ENCODE peak calls at places on chromosomes 12 and 14, in seven cellular contexts. Z is pancreas; J is A549; B is colonic mucosa; O is kidney; T is CD4-positive, CD25-positive, alpha-beta regulatory T cell; F is IMR-90. W is an unnamed sample.
A peak's percentile ranks its signal among the peaks of the same experiment; 100 is the strongest.

GRCh38 chr14:90556050-90556477 is 159.2 kb downstream of the CALM1 start:
- DNase-seq in Z (peak; percentile 71), J (no peak), B (peak; percentile 23), O (peak; percentile 78), T (no peak), F (no peak), W (no peak)

GRCh38 chr14:44662250-44662891 is 155.3 kb upstream of the FSCB start:
- DNase-seq in Z (no peak), J (no peak), B (no peak), O (no peak), T (peak; percentile 7), F (no peak), W (no peak)

GRCh38 chr14:62557416-62557815 is 487.8 kb downstream of the KCNH5 start:
- DNase-seq in Z (no peak), J (no peak), B (no peak), O (no peak), T (no peak), F (no peak), W (no peak)

GRCh38 chr12:120100630-120101029 is 15.9 kb downstream of the RAB35 start:
- DNase-seq in Z (peak; percentile 88), J (no peak), B (no peak), O (peak; percentile 88), T (no peak), F (peak; percentile 58), W (no peak)

GRCh38 chr12:95687937-95688336 is 102.6 kb downstream of the NTN4 start:
- DNase-seq in Z (no peak), J (no peak), B (no peak), O (no peak), T (no peak), F (no peak), W (no peak)

GRCh38 chr12:34400986-34401658 is 378.8 kb downstream of the ALG10 start:
- DNase-seq in Z (peak; percentile 48), J (no peak), B (peak; percentile 11), O (peak; percentile 53), T (no peak), F (no peak), W (peak; percentile 57)

GRCh38 chr12:32002848-32003493 is 43.8 kb downstream of the RESF1 start:
- DNase-seq in Z (no peak), J (no peak), B (no peak), O (no peak), T (no peak), F (no peak), W (no peak)

GRCh38 chr12:76024942-76025600 is 6.5 kb downstream of the PHLDA1 start:
- DNase-seq in Z (no peak), J (peak; percentile 65), B (no peak), O (no peak), T (no peak), F (peak; percentile 90), W (no peak)

GRCh38 chr12:53100466-53101151 is 2.7 kb upstream of the SOAT2 start:
- DNase-seq in Z (no peak), J (no peak), B (peak; percentile 15), O (no peak), T (no peak), F (no peak), W (no peak)

GRCh38 chr14:93114068-93114710 is 1.5 kb downstream of the ITPK1 start:
- DNase-seq in Z (peak; percentile 72), J (no peak), B (peak; percentile 33), O (no peak), T (no peak), F (no peak), W (no peak)

GRCh38 chr14:24734917-24735500 is 101.0 kb upstream of the GZMB start:
- DNase-seq in Z (no peak), J (peak; percentile 7), B (peak; percentile 71), O (no peak), T (peak; percentile 56), F (peak; percentile 69), W (no peak)

GRCh38 chr12:101612162-101612916 is 17.6 kb downstream of the MYBPC1 start:
- DNase-seq in Z (no peak), J (no peak), B (no peak), O (no peak), T (no peak), F (no peak), W (no peak)

GRCh38 chr12:51751657-51752056 is 96.9 kb downstream of the FIGNL2 start:
- DNase-seq in Z (no peak), J (no peak), B (no peak), O (no peak), T (no peak), F (peak; percentile 11), W (no peak)

GRCh38 chr12:55937956-55938355 is 7.0 kb downstream of the DGKA start:
- DNase-seq in Z (no peak), J (no peak), B (no peak), O (no peak), T (no peak), F (peak; percentile 17), W (no peak)

GRCh38 chr12:105107497-105108371 is at the start of gene WASHC4:
- DNase-seq in Z (peak; percentile 97), J (peak; percentile 97), B (peak; percentile 97), O (peak; percentile 99), T (peak; percentile 95), F (peak; percentile 85), W (peak; percentile 98)

GRCh38 chr14:45201908-45202307 is 51.1 kb downstream of the MIS18BP1 start:
- DNase-seq in Z (no peak), J (no peak), B (no peak), O (no peak), T (peak; percentile 47), F (no peak), W (no peak)

GRCh38 chr12:6765048-6765633 is 1.0 kb upstream of the PTMS start:
- DNase-seq in Z (no peak), J (peak; percentile 36), B (no peak), O (no peak), T (no peak), F (no peak), W (no peak)

GRCh38 chr12:98373019-98373554 is 142.3 kb upstream of the TMPO start:
- DNase-seq in Z (no peak), J (peak; percentile 38), B (no peak), O (no peak), T (peak; percentile 41), F (peak; percentile 51), W (no peak)

GRCh38 chr14:70907996-70908917 is 998 bp downstream of the PCNX1 start:
- DNase-seq in Z (peak; percentile 82), J (peak; percentile 37), B (peak; percentile 71), O (peak; percentile 87), T (peak; percentile 74), F (peak; percentile 69), W (peak; percentile 82)

GRCh38 chr14:99754141-99755067 is 38.8 kb upstream of the EML1 start:
- DNase-seq in Z (no peak), J (no peak), B (no peak), O (peak; percentile 65), T (no peak), F (no peak), W (peak; percentile 52)

GRCh38 chr12:46752396-46752795 is 73.4 kb downstream of the SLC38A4 start:
- DNase-seq in Z (no peak), J (no peak), B (no peak), O (no peak), T (no peak), F (peak; percentile 26), W (no peak)

DNA sequence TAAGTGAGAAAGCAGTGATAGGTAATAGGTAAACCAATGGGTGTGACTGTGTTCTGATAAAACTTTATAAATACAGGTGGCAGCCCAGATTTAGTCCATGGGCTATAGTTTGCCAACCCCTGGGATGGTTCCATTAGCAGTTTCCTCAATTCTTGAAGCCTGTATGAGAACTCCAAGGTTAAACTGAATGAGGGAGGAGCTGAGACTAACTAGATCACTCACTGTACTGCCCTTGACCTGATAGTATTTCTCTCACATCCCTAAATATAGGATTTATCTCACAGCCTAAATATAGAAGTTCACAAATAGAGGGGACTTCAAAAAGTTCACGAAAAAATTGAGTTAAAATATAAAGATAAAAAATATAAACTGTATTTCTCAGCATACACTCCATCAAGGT is 439.6 kb upstream of the CCDC196 start:
- DNase-seq in Z (no peak), J (no peak), B (no peak), O (no peak), T (no peak), F (no peak), W (no peak)
- H3K4me3 ChIP-seq in Z (no peak overlapping the region), J (no peak overlapping the region), B (no peak overlapping the region), O (no peak overlapping the region), T (no peak overlapping the region), F (no peak overlapping the region), W (no peak overlapping the region)

GRCh38 chr12:62468394-62468793 is 1.8 kb downstream of the MON2 start:
- DNase-seq in Z (no peak), J (no peak), B (no peak), O (no peak), T (no peak), F (no peak), W (no peak)
- H3K4me3 ChIP-seq in Z (no peak overlapping the region), J (peak overlapping the region; percentile 84), B (peak overlapping the region; percentile 98), O (peak overlapping the region; percentile 95), T (peak overlapping the region; percentile 70), F (no peak overlapping the region), W (peak overlapping the region; percentile 72)

GRCh38 chr12:93756295-93756694 is 79.1 kb downstream of the CRADD start:
- DNase-seq in Z (no peak), J (no peak), B (no peak), O (no peak), T (no peak), F (no peak), W (no peak)
- H3K4me3 ChIP-seq in Z (no peak overlapping the region), J (no peak overlapping the region), B (no peak overlapping the region), O (no peak overlapping the region), T (no peak overlapping the region), F (no peak overlapping the region), W (no peak overlapping the region)

GRCh38 chr14:75279153-75279738 is 618 bp downstream of the FOS start:
- DNase-seq in Z (peak; percentile 85), J (no peak), B (peak; percentile 77), O (peak; percentile 92), T (peak; percentile 56), F (peak; percentile 83), W (peak; percentile 82)

GRCh38 chr14:75275598-75275997 is 3.0 kb upstream of the FOS start:
- DNase-seq in Z (no peak), J (no peak), B (no peak), O (no peak), T (no peak), F (no peak), W (no peak)

GRCh38 chr14:75277796-75278421 is 719 bp upstream of the FOS start:
- DNase-seq in Z (no peak), J (no peak), B (no peak), O (no peak), T (no peak), F (peak; percentile 59), W (no peak)

GRCh38 chr14:75278422-75279152 is at the start of gene FOS:
- DNase-seq in Z (peak; percentile 96), J (peak; percentile 98), B (peak; percentile 93), O (peak; percentile 97), T (peak; percentile 91), F (peak; percentile 96), W (peak; percentile 95)

DNA sequence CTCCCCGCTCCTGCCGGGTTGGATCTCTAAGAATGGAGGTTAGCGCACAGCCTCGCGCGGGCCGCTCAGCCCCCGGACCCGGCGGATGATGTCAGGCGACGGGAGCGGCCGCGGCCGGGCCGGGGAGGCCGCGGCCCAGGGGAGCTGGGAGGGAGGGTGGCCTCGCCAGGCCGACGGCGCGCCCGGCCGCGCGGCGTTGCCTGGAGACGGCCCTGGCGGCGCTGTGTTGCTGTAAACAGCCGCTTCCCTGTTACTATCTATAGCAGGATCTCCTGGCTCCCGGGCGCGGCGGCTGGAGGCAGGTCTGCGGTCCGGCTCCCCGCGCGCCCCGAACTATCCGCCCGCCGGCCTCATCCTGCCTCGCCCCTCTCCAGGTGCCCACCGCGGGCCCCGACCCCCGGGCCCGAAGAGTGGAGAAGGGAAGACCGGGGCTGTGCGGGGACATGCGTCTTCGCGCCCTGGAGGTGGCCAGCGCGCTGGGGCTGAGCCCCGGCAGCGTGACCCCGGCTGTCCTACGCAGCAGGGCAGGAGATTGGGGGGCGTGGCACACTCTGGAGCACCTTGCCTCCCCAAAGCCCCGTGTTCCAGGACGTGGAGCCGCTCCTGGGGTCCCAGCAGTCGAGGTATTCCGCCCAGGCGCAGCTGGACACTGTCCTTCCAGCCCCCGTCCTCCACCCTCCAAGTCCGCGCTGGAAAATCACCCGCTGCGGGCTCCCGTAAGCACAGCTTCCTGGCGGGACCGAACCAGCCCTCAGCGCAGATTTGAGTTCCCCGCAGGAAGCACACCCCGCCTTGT is 1.4 kb upstream of the FOS start:
- DNase-seq in Z (peak; percentile 95), J (peak; percentile 85), B (peak; percentile 91), O (peak; percentile 97), T (peak; percentile 28), F (peak; percentile 89), W (peak; percentile 95)
- H3K4me3 ChIP-seq in Z (peak overlapping the region; percentile 29), J (peak overlapping the region; percentile 65), B (peak overlapping the region; percentile 77), O (peak overlapping the region; percentile 81), T (peak overlapping the region; percentile 81), F (peak overlapping the region; percentile 69), W (peak overlapping the region; percentile 85)

W was measured in upper lobe of right lung.